ENCODE peak calls at places on chromosome 16, in four cellular contexts. R is mammary epithelial cell, B is H9, E is GM12878. K is an unnamed sample.
A peak's percentile ranks its signal among the peaks of the same experiment; 100 is the strongest.

GRCh38 chr16:24013733-24014645 is 178.2 kb downstream of the PRKCB start:
- DNase-seq in R (peak; percentile 17), B (no peak), E (peak; percentile 98), K (no peak)

GRCh38 chr16:50593410-50594139 is 45.4 kb downstream of the NKD1 start:
- DNase-seq in R (no peak), B (peak; percentile 78), E (no peak), K (peak; percentile 57)

GRCh38 chr16:89949121-89949742 is 677 bp downstream of the DEF8 start:
- DNase-seq in R (no peak), B (no peak), E (no peak), K (peak; percentile 91)

GRCh38 chr16:52128407-52128806 is 418.5 kb downstream of the TOX3 start:
- DNase-seq in R (no peak), B (no peak), E (no peak), K (no peak)

GRCh38 chr16:79146-80054 is 1.4 kb downstream of the MPG start:
- DNase-seq in R (no peak), B (no peak), E (no peak), K (peak; percentile 94)

GRCh38 chr16:88383401-88384221 is 852 bp downstream of the ZNF469 start:
- DNase-seq in R (no peak), B (no peak), E (no peak), K (peak; percentile 98)

GRCh38 chr16:75288181-75288580 is 36.8 kb upstream of the BCAR1 start:
- DNase-seq in R (no peak), B (no peak), E (no peak), K (no peak)

GRCh38 chr16:50884066-50884860 is 142.4 kb downstream of the CYLD start:
- DNase-seq in R (no peak), B (peak; percentile 65), E (no peak), K (no peak)

GRCh38 chr16:8583199-8583598 is 7.1 kb downstream of the TMEM114 start:
- DNase-seq in R (peak; percentile 27), B (no peak), E (no peak), K (no peak)

GRCh38 chr16:69711115-69711740 is 15.1 kb downstream of the NQO1 start:
- DNase-seq in R (peak; percentile 98), B (no peak), E (no peak), K (peak; percentile 92)

GRCh38 chr16:3183445-3184139 is 4.4 kb upstream of the OR1F1 start:
- DNase-seq in R (no peak), B (peak; percentile 60), E (no peak), K (peak; percentile 73)

GRCh38 chr16:77062878-77063566 is 128.0 kb upstream of the MON1B start:
- DNase-seq in R (no peak), B (no peak), E (no peak), K (no peak)

GRCh38 chr16:87678618-87679017 is 76.3 kb downstream of the JPH3 start:
- DNase-seq in R (no peak), B (no peak), E (no peak), K (peak; percentile 91)

GRCh38 chr16:56675685-56676210 is 6.1 kb downstream of the MT1H start:
- DNase-seq in R (no peak), B (peak; percentile 86), E (no peak), K (no peak)

GRCh38 chr16:50718061-50718760 is 23.7 kb upstream of the CYLD start:
- DNase-seq in R (no peak), B (no peak), E (no peak), K (no peak)

GRCh38 chr16:82754716-82755513 is 128.1 kb downstream of the CDH13 start:
- DNase-seq in R (no peak), B (no peak), E (no peak), K (no peak)

GRCh38 chr16:71927383-71927782 is 32.1 kb downstream of the IST1 start:
- DNase-seq in R (peak; percentile 81), B (no peak), E (no peak), K (no peak)

GRCh38 chr16:70703041-70703834 is 17.4 kb upstream of the MTSS2 start:
- DNase-seq in R (no peak), B (peak; percentile 68), E (no peak), K (peak; percentile 99)

GRCh38 chr16:10987361-10988163 is 43.2 kb downstream of the CLEC16A start:
- DNase-seq in R (peak; percentile 64), B (no peak), E (no peak), K (no peak)

GRCh38 chr16:4847774-4848587 is 700 bp downstream of the UBN1 start:
- DNase-seq in R (peak; percentile 62), B (peak; percentile 38), E (no peak), K (peak; percentile 85)

GRCh38 chr16:17302620-17303019 is 168.1 kb downstream of the XYLT1 start:
- DNase-seq in R (no peak), B (no peak), E (no peak), K (no peak)

GRCh38 chr16:70658921-70659320 is 12.6 kb downstream of the IL34 start:
- DNase-seq in R (no peak), B (no peak), E (no peak), K (peak; percentile 75)

GRCh38 chr16:75237398-75238131 is 13.9 kb downstream of the BCAR1 start:
- DNase-seq in R (no peak), B (peak; percentile 25), E (no peak), K (no peak)

GRCh38 chr16:87850009-87851006 is 19.0 kb downstream of the SLC7A5 start:
- DNase-seq in R (no peak), B (peak; percentile 86), E (no peak), K (peak; percentile 99)

GRCh38 chr16:54488729-54489128 is 202.1 kb upstream of the IRX3 start:
- DNase-seq in R (no peak), B (no peak), E (no peak), K (no peak)

GRCh38 chr16:21277927-21278706 is at the start of gene CRYM:
- DNase-seq in R (peak; percentile 30), B (peak; percentile 81), E (no peak), K (peak; percentile 93)

GRCh38 chr16:996672-997071 is 15.1 kb downstream of the SOX8 start:
- DNase-seq in R (no peak), B (no peak), E (no peak), K (no peak)

GRCh38 chr16:57999366-57999970 is 1.0 kb downstream of the ZNF319 start:
- DNase-seq in R (peak; percentile 56), B (no peak), E (no peak), K (peak; percentile 95)

GRCh38 chr16:72255785-72256184 is 83.8 kb upstream of the PMFBP1 start:
- DNase-seq in R (peak; percentile 5), B (no peak), E (no peak), K (peak; percentile 58)

GRCh38 chr16:1295465-1295864 is 14.0 kb upstream of the UBE2I start:
- DNase-seq in R (no peak), B (no peak), E (no peak), K (no peak)

GRCh38 chr16:10511829-10512228 is 68.6 kb downstream of the EMP2 start:
- DNase-seq in R (peak; percentile 49), B (no peak), E (no peak), K (no peak)

GRCh38 chr16:188674-189073 is 8.4 kb downstream of the HBQ1 start:
- DNase-seq in R (no peak), B (no peak), E (no peak), K (peak; percentile 83)

GRCh38 chr16:27618611-27619380 is 68.9 kb downstream of the KATNIP start:
- DNase-seq in R (no peak), B (no peak), E (no peak), K (no peak)

GRCh38 chr16:51049678-51050378 is 101.2 kb downstream of the SALL1 start:
- DNase-seq in R (no peak), B (no peak), E (no peak), K (no peak)

GRCh38 chr16:77690416-77690815 is 31.9 kb upstream of the NUDT7 start:
- DNase-seq in R (no peak), B (no peak), E (no peak), K (no peak)

GRCh38 chr16:82219298-82219697 is 49.3 kb upstream of the MPHOSPH6 start:
- DNase-seq in R (no peak), B (no peak), E (no peak), K (no peak)

GRCh38 chr16:22320572-22321339 is 23.5 kb downstream of the POLR3E start:
- DNase-seq in R (no peak), B (no peak), E (no peak), K (peak; percentile 25)

GRCh38 chr16:22321340-22322001 is 24.3 kb downstream of the POLR3E start:
- DNase-seq in R (peak; percentile 55), B (peak; percentile 75), E (peak; percentile 36), K (peak; percentile 96)

GRCh38 chr16:22322741-22323140 is 25.5 kb downstream of the POLR3E start:
- DNase-seq in R (no peak), B (no peak), E (no peak), K (peak; percentile 51)

GRCh38 chr16:22323173-22323997 is 26.2 kb downstream of the POLR3E start:
- DNase-seq in R (no peak), B (no peak), E (no peak), K (peak; percentile 63)

DNA sequence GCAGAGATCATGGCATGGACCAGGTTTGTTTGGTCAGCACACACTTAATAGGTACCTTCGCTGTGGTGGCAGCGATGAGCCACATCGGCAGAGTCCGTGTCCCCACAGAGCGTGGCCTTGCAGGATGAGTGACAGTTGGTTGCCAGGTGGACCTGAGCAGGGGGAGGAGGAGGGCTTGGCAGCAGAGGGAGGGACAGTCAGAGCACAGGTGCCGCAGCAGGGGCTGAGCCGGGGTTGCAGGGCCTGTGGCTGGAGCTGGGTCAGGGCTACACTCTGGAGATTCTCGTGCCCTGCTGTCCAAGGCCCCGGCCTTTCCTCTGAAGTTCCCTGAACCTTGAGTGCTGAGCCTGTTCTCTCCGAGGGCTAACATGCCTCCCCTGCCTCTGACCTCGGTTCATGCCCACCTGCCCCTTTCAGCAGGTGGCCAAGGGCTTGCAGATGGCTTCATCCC is 24.8 kb downstream of the POLR3E start:
- DNase-seq in R (no peak), B (no peak), E (no peak), K (peak; percentile 65)
- H3K4me1 ChIP-seq in R (peaks cover 4% of the 10 kb centered on the region), B (no peaks in the 10 kb centered on the region), E (no peaks in the 10 kb centered on the region), K (no peaks in the 10 kb centered on the region)

GRCh38 chr16:12199524-12199923 is 223.0 kb downstream of the SNX29 start:
- DNase-seq in R (no peak), B (no peak), E (no peak), K (no peak)
- H4K20me1 ChIP-seq in R (no peaks in the 10 kb centered on the region), B (no peaks in the 10 kb centered on the region), E (no peaks in the 10 kb centered on the region), K (peaks cover 7% of the 10 kb centered on the region)

GRCh38 chr16:67158637-67159600 is 790 bp downstream of the TRADD start:
- DNase-seq in R (peak; percentile 53), B (peak; percentile 61), E (peak; percentile 71), K (peak; percentile 97)
- TF ChIP-seq CTCF in R (no peak), B (no peak), E (no peak), K (no peak)

DNA sequence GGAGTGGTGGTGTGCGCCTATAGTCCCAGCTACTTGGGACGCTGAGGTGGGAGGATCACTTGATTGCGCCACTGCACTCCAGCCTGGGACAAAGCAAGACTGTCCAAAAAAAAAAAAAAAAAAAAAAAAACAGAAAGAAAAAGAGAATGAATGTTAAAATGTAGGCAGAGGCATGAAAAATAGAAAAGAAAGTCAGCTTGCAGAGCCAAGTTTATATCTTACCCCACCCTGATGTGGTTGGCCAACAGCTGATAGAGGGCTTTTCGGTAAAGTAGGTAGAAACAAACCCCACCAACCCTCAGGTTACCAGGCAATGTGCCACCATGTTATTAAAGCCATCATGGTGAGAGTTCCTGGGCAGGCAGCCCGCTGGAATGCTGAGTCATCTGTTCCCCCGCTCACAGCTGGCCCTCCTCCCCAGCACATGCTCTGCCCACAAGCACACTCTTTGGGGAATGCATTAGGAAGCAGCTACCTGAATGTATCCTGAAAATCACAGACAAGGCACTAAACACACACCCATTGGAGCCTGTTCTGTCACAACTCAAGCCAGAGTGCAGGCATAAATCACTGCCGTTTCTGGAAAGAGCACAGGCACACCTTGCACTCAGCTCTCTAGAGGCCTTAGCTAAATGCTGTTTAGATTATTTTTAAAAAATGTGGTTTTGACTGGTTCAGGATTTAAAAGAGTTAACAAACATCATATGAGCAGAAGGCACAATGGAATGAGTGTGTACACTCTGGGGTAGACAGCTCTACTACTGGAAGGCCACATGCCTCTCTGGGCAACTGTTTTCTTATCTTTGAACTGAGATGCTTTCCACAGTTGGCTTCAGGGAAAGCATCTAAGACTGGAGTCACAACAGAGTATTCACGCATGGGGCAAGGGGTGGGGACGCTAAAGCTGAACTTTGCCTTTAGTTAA is 128.5 kb downstream of the PARN start:
- DNase-seq in R (peak; percentile 98), B (peak; percentile 80), E (peak; percentile 50), K (peak; percentile 71)
- H3K4me1 ChIP-seq in R (peaks cover 60% of the 10 kb centered on the region), B (peaks cover 7% of the 10 kb centered on the region), E (peaks cover 61% of the 10 kb centered on the region), K (peaks cover 39% of the 10 kb centered on the region)

K was measured in osteoblast.